ENCODE peak calls at places on chromosomes 6 and 20, in seven cellular contexts. One of them, this sample, is unnamed.

GRCh38 chr6:108080010-108080780 is 5.7 kb upstream of the OSTM1 start:
- DNase-seq in SK-N-SH: no peak
- DNase-seq in ovary: no peak
- DNase-seq in stomach: no peak
- DNase-seq in A549: peak
- DNase-seq in suprapubic skin: no peak
- DNase-seq in HepG2: no peak
- DNase-seq in this sample: no peak

GRCh38 chr20:36821964-36822437 is 48.4 kb upstream of the DSN1 start:
- DNase-seq in SK-N-SH: no peak
- DNase-seq in HepG2: no peak
- DNase-seq in ovary: no peak
- DNase-seq in suprapubic skin: no peak
- DNase-seq in stomach: peak
- DNase-seq in A549: no peak
- DNase-seq in this sample: no peak

GRCh38 chr6:119547024-119547423 is 197.5 kb upstream of the MAN1A1 start:
- DNase-seq in ovary: no peak
- DNase-seq in A549: no peak
- DNase-seq in stomach: no peak
- DNase-seq in SK-N-SH: no peak
- DNase-seq in suprapubic skin: no peak
- DNase-seq in HepG2: no peak
- DNase-seq in this sample: no peak

GRCh38 chr20:41072919-41073318 is 44.3 kb downstream of the TOP1 start:
- DNase-seq in ovary: no peak
- DNase-seq in suprapubic skin: no peak
- DNase-seq in SK-N-SH: no peak
- DNase-seq in stomach: no peak
- DNase-seq in HepG2: no peak
- DNase-seq in A549: no peak
- DNase-seq in this sample: no peak

GRCh38 chr6:17709476-17709875 is 2.8 kb upstream of the NUP153 start:
- DNase-seq in HepG2: no peak
- DNase-seq in suprapubic skin: no peak
- DNase-seq in SK-N-SH: no peak
- DNase-seq in ovary: no peak
- DNase-seq in A549: no peak
- DNase-seq in stomach: no peak
- DNase-seq in this sample: no peak

GRCh38 chr20:43590392-43591303 is at the start of gene IFT52:
- DNase-seq in ovary: peak
- DNase-seq in HepG2: peak
- DNase-seq in SK-N-SH: peak
- DNase-seq in suprapubic skin: peak
- DNase-seq in A549: peak
- DNase-seq in stomach: peak
- DNase-seq in this sample: peak

GRCh38 chr6:89596056-89596455 is 42.5 kb downstream of the LYRM2 start:
- DNase-seq in suprapubic skin: no peak
- DNase-seq in A549: no peak
- DNase-seq in ovary: no peak
- DNase-seq in HepG2: no peak
- DNase-seq in SK-N-SH: no peak
- DNase-seq in stomach: no peak
- DNase-seq in this sample: no peak

GRCh38 chr6:5583528-5583927 is 322.2 kb downstream of the FARS2 start:
- DNase-seq in suprapubic skin: no peak
- DNase-seq in HepG2: no peak
- DNase-seq in ovary: no peak
- DNase-seq in A549: no peak
- DNase-seq in stomach: no peak
- DNase-seq in SK-N-SH: no peak
- DNase-seq in this sample: no peak

GRCh38 chr20:50868509-50869495 is 62.4 kb downstream of the ADNP start:
- DNase-seq in ovary: no peak
- DNase-seq in A549: peak
- DNase-seq in SK-N-SH: no peak
- DNase-seq in suprapubic skin: no peak
- DNase-seq in stomach: no peak
- DNase-seq in HepG2: peak
- DNase-seq in this sample: no peak

GRCh38 chr6:49269190-49269589 is 193.9 kb downstream of the MMUT start:
- DNase-seq in A549: peak
- DNase-seq in ovary: no peak
- DNase-seq in HepG2: no peak
- DNase-seq in stomach: no peak
- DNase-seq in suprapubic skin: no peak
- DNase-seq in SK-N-SH: no peak
- DNase-seq in this sample: no peak

GRCh38 chr6:131807644-131808459 is at the start of gene ENPP1:
- DNase-seq in A549: peak
- DNase-seq in ovary: peak
- DNase-seq in SK-N-SH: peak
- DNase-seq in HepG2: peak
- DNase-seq in suprapubic skin: peak
- DNase-seq in stomach: peak
- DNase-seq in this sample: peak

GRCh38 chr20:19277381-19277780 is 64.9 kb downstream of the SLC24A3 start:
- DNase-seq in suprapubic skin: no peak
- DNase-seq in ovary: no peak
- DNase-seq in HepG2: no peak
- DNase-seq in SK-N-SH: no peak
- DNase-seq in A549: no peak
- DNase-seq in stomach: no peak
- DNase-seq in this sample: no peak

GRCh38 chr6:1825277-1825676 is 215.6 kb downstream of the FOXC1 start:
- DNase-seq in stomach: no peak
- DNase-seq in HepG2: no peak
- DNase-seq in A549: no peak
- DNase-seq in suprapubic skin: no peak
- DNase-seq in ovary: no peak
- DNase-seq in SK-N-SH: no peak
- DNase-seq in this sample: no peak

GRCh38 chr20:44738779-44739477 is 6.7 kb upstream of the KCNK15 start:
- DNase-seq in ovary: peak
- DNase-seq in suprapubic skin: no peak
- DNase-seq in A549: peak
- DNase-seq in SK-N-SH: peak
- DNase-seq in HepG2: peak
- DNase-seq in stomach: peak
- DNase-seq in this sample: peak

GRCh38 chr6:2020909-2021308 is 224.5 kb downstream of the GMDS start:
- DNase-seq in SK-N-SH: no peak
- DNase-seq in suprapubic skin: no peak
- DNase-seq in ovary: no peak
- DNase-seq in A549: no peak
- DNase-seq in HepG2: no peak
- DNase-seq in stomach: no peak
- DNase-seq in this sample: no peak

GRCh38 chr6:170416303-170416702 is 109.7 kb downstream of the FAM120B start:
- DNase-seq in A549: no peak
- DNase-seq in HepG2: no peak
- DNase-seq in suprapubic skin: no peak
- DNase-seq in ovary: no peak
- DNase-seq in stomach: no peak
- DNase-seq in SK-N-SH: no peak
- DNase-seq in this sample: no peak

GRCh38 chr6:134029495-134030455 is 22.6 kb downstream of the SLC2A12 start:
- DNase-seq in stomach: no peak
- DNase-seq in A549: peak
- DNase-seq in suprapubic skin: no peak
- DNase-seq in ovary: no peak
- DNase-seq in HepG2: no peak
- DNase-seq in SK-N-SH: peak
- DNase-seq in this sample: no peak
- TF ChIP-seq EP300 in stomach: no peak
- TF ChIP-seq EP300 in A549: no peak
- TF ChIP-seq EP300 in suprapubic skin: no peak
- TF ChIP-seq EP300 in ovary: no peak
- TF ChIP-seq EP300 in HepG2: no peak
- TF ChIP-seq EP300 in SK-N-SH: peak
- TF ChIP-seq EP300 in this sample: no peak

DNA sequence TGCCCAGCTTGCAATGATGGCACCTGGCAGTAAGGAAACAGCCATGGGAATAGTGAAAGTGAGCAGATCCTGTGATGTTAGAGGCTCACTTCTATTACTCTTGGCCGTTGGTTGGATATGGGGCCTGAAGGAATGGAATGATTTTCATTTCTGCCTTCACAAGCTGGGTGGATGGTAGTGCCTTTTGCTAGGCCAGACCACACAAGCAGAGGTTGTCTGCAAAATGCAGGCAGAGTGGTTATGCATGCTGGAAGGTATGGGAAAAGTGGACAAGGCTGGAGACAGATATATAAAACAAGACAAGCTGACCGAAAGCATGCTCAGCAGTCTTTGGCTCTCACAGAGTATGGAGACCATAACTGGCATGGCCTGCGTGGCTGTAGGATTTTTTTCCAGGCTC is 50.7 kb upstream of the ERVFRD-1 start:
- DNase-seq in suprapubic skin: no peak
- DNase-seq in A549: no peak
- DNase-seq in HepG2: no peak
- DNase-seq in stomach: no peak
- DNase-seq in ovary: no peak
- DNase-seq in SK-N-SH: no peak
- DNase-seq in this sample: no peak
- TF ChIP-seq EP300 in suprapubic skin: no peak
- TF ChIP-seq EP300 in A549: no peak
- TF ChIP-seq EP300 in HepG2: no peak
- TF ChIP-seq EP300 in stomach: no peak
- TF ChIP-seq EP300 in ovary: no peak
- TF ChIP-seq EP300 in SK-N-SH: no peak
- TF ChIP-seq EP300 in this sample: no peak

GRCh38 chr6:129660346-129660676 is 49.7 kb downstream of the ARHGAP18 start:
- DNase-seq in ovary: no peak
- DNase-seq in SK-N-SH: no peak
- DNase-seq in stomach: no peak
- DNase-seq in HepG2: no peak
- DNase-seq in A549: no peak
- DNase-seq in suprapubic skin: no peak
- DNase-seq in this sample: no peak

GRCh38 chr6:129662980-129663431 is 47.0 kb downstream of the ARHGAP18 start:
- DNase-seq in A549: no peak
- DNase-seq in ovary: no peak
- DNase-seq in HepG2: no peak
- DNase-seq in SK-N-SH: no peak
- DNase-seq in stomach: no peak
- DNase-seq in suprapubic skin: no peak
- DNase-seq in this sample: no peak

GRCh38 chr6:129663531-129663930 is 46.4 kb downstream of the ARHGAP18 start:
- DNase-seq in SK-N-SH: no peak
- DNase-seq in suprapubic skin: no peak
- DNase-seq in A549: no peak
- DNase-seq in HepG2: no peak
- DNase-seq in stomach: no peak
- DNase-seq in ovary: no peak
- DNase-seq in this sample: no peak

GRCh38 chr6:129662406-129662766 is 47.6 kb downstream of the ARHGAP18 start:
- DNase-seq in ovary: no peak
- DNase-seq in SK-N-SH: no peak
- DNase-seq in A549: no peak
- DNase-seq in HepG2: no peak
- DNase-seq in stomach: no peak
- DNase-seq in suprapubic skin: no peak
- DNase-seq in this sample: no peak

DNA sequence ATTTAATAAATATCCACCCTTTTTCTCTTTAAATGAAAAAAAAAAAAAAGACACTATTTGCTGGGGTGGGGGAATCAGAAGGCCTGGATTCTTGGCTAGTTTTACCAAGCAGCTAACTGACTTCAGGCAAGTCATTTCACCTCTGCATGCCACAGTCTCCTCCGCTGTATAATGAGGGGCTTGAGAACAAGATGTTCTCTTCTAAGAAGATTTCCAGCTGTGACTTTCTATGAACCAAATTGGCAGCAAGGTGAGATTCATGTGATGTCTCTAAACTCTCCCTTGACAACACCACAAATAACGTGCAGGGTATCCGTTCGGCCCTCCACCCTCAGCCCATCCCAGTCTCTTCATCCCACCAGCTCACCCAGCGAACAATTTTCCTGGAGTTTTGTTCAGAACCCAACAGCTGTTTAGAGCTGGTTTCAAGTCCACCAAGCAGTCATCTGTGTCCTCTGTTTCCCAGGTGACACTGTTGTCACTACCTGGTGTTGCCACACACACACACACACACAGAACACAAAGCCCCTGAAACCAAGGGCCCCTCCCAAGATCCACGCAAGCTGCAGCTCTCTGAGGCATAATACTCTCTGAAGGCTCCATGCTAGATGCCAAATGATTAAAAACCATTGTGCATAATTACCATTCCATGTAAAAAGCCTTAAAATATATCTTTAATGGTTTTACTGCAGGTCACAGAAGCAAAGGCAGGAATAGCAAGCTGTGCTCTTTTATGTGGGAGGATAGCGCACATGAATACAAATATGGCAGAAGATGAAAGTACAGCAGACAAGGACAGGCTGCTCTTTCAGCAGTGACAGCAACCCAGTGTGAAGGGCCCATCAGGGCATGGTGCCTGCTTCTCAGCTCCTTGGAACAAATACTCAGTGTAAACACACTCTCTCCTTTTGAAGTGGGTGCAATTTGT is 48.2 kb downstream of the ARHGAP18 start:
- DNase-seq in stomach: no peak
- DNase-seq in suprapubic skin: no peak
- DNase-seq in ovary: no peak
- DNase-seq in SK-N-SH: no peak
- DNase-seq in HepG2: peak
- DNase-seq in A549: no peak
- DNase-seq in this sample: no peak
- TF ChIP-seq EP300 in stomach: no peak
- TF ChIP-seq EP300 in suprapubic skin: no peak
- TF ChIP-seq EP300 in ovary: no peak
- TF ChIP-seq EP300 in SK-N-SH: no peak
- TF ChIP-seq EP300 in HepG2: no peak
- TF ChIP-seq EP300 in A549: no peak
- TF ChIP-seq EP300 in this sample: no peak

GRCh38 chr6:36422714-36423100 is 19.9 kb downstream of the PXT1 start:
- DNase-seq in A549: no peak
- DNase-seq in ovary: no peak
- DNase-seq in stomach: no peak
- DNase-seq in suprapubic skin: no peak
- DNase-seq in SK-N-SH: peak
- DNase-seq in HepG2: no peak
- DNase-seq in this sample: no peak

GRCh38 chr6:36419295-36419694 is 23.4 kb downstream of the PXT1 start:
- DNase-seq in SK-N-SH: no peak
- DNase-seq in suprapubic skin: no peak
- DNase-seq in ovary: no peak
- DNase-seq in HepG2: no peak
- DNase-seq in stomach: no peak
- DNase-seq in A549: no peak
- DNase-seq in this sample: no peak

GRCh38 chr6:36426622-36427021 is 16.0 kb downstream of the PXT1 start:
- DNase-seq in SK-N-SH: no peak
- DNase-seq in A549: no peak
- DNase-seq in stomach: no peak
- DNase-seq in suprapubic skin: no peak
- DNase-seq in ovary: no peak
- DNase-seq in HepG2: peak
- DNase-seq in this sample: no peak

GRCh38 chr6:36427781-36428345 is 14.8 kb downstream of the PXT1 start:
- DNase-seq in HepG2: no peak
- DNase-seq in A549: peak
- DNase-seq in stomach: no peak
- DNase-seq in ovary: no peak
- DNase-seq in suprapubic skin: no peak
- DNase-seq in SK-N-SH: no peak
- DNase-seq in this sample: no peak

GRCh38 chr6:36423101-36423824 is 19.4 kb downstream of the PXT1 start:
- DNase-seq in SK-N-SH: peak
- DNase-seq in ovary: peak
- DNase-seq in stomach: peak
- DNase-seq in HepG2: peak
- DNase-seq in suprapubic skin: peak
- DNase-seq in A549: peak
- DNase-seq in this sample: peak
- TF ChIP-seq EP300 in SK-N-SH: no peak
- TF ChIP-seq EP300 in ovary: no peak
- TF ChIP-seq EP300 in stomach: no peak
- TF ChIP-seq EP300 in HepG2: no peak
- TF ChIP-seq EP300 in suprapubic skin: no peak
- TF ChIP-seq EP300 in A549: no peak
- TF ChIP-seq EP300 in this sample: no peak